ENCODE peak calls at places on chromosomes 13 and 19, in four cellular contexts. R is HFFc6, D is cardiac fibroblast, V is thoracic aorta. N is an unnamed sample.

GRCh38 chr19:34041922-34042521 is 130.3 kb upstream of the LSM14A start:
- DNase-seq in R (peak; percentile 52), D (peak; percentile 38), V (peak; percentile 9), N (peak; percentile 37)

GRCh38 chr13:27917121-27917947 is 2.5 kb upstream of the PDX1 start:
- DNase-seq in R (no peak), D (no peak), V (no peak), N (no peak)

GRCh38 chr19:17703823-17704463 is 15.3 kb upstream of the MAP1S start:
- DNase-seq in R (peak; percentile 42), D (peak; percentile 66), V (no peak), N (no peak)

GRCh38 chr13:113023694-113024430 is 54.8 kb downstream of the MCF2L start:
- DNase-seq in R (no peak), D (no peak), V (no peak), N (no peak)

GRCh38 chr13:35597451-35597850 is 121.0 kb upstream of the MAB21L1 start:
- DNase-seq in R (no peak), D (no peak), V (no peak), N (no peak)

GRCh38 chr13:70844391-70845108 is 736.3 kb upstream of the KLHL1 start:
- DNase-seq in R (no peak), D (no peak), V (no peak), N (no peak)

GRCh38 chr19:30679286-30679685 is 307.1 kb downstream of the ZNF536 start:
- DNase-seq in R (no peak), D (no peak), V (no peak), N (no peak)

GRCh38 chr19:48873476-48874308 is 1.5 kb downstream of the PPP1R15A start:
- DNase-seq in R (no peak), D (peak; percentile 55), V (no peak), N (no peak)

GRCh38 chr19:3578390-3578789 is 5.6 kb downstream of the HMG20B start:
- DNase-seq in R (no peak), D (no peak), V (no peak), N (no peak)

GRCh38 chr13:30796132-30796832 is 60.9 kb downstream of the ALOX5AP start:
- DNase-seq in R (peak; percentile 71), D (peak; percentile 62), V (no peak), N (no peak)

GRCh38 chr19:1621021-1621420 is 15.8 kb upstream of the UQCR11 start:
- DNase-seq in R (no peak), D (no peak), V (no peak), N (no peak)

GRCh38 chr13:51764184-51765141 is 39.5 kb downstream of the DHRS12 start:
- DNase-seq in R (peak; percentile 74), D (peak; percentile 73), V (no peak), N (no peak)
- TF ChIP-seq CTCF in R (no peak), D (no peak), V (no peak), N (no peak)

DNA sequence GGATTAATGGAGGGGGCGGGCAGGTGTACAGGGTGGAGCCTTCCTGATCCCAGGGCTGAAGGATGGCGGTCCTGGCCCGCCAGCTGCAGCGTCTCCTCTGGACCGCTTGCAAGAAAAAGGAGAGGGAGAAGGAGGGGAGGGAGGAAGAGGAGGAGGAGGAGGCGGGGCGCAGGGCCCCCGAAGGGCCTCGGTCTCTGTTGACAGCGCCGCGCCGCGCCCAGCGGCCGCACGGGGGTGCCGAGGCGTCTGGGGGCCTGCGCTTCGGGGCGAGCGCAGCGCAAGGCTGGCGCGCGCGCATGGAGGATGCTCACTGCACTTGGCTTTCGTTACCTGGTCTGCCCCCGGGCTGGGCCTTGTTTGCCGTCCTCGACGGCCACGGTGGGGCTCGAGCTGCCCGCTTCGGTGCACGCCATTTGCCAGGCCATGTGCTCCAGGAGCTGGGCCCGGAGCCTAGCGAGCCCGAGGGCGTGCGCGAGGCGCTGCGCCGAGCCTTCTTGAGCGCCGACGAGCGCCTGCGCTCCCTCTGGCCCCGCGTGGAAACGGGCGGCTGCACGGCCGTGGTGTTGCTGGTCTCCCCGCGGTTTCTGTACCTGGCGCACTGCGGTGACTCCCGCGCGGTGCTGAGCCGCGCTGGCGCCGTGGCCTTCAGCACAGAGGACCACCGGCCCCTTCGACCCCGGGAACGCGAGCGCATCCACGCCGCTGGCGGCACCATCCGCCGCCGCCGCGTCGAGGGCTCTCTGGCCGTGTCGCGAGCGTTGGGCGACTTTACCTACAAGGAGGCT is at the start of gene PPM1N:
- DNase-seq in R (no peak), D (no peak), V (no peak), N (peak; percentile 44)
- TF ChIP-seq CTCF in R (peak; percentile 28), D (no peak), V (no peak), N (no peak)

GRCh38 chr19:42288881-42289555 is 12.9 kb upstream of the PRR19 start:
- DNase-seq in R (no peak), D (no peak), V (no peak), N (no peak)
- TF ChIP-seq CTCF in R (peak; percentile 27), D (no peak), V (no peak), N (peak; percentile 19)

DNA sequence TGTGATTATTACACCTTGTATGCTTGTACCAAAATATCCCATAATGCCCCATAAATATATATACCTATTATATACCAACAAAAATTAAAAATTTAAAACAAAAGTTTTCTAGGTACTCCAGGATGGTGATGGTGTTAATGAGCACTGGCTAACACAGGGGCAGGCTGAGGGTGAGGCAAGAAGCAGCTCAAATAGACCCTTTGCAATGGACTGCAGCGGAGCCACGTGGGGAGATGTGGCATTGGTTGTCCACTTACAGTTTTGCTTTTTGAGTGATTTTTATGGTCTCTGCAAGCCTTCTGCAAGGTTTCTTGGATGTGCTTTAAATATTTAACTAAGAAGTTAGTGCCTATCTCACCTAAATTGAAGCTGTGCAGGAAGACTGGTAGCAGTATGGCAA is 132.9 kb downstream of the RAP2A start:
- DNase-seq in R (no peak), D (no peak), V (no peak), N (no peak)
- TF ChIP-seq CTCF in R (no peak), D (no peak), V (no peak), N (no peak)